ENCODE peak calls at places on chromosomes 2 and 18, in five cellular contexts. One of them, this sample, is unnamed.

GRCh38 chr2:99624682-99625081 is 134.9 kb upstream of the REV1 start:
- DNase-seq in A673: no peak
- DNase-seq in ovary: no peak
- DNase-seq in psoas muscle: no peak
- DNase-seq in ascending aorta: no peak
- DNase-seq in this sample: no peak

GRCh38 chr2:197360744-197361156 is 50.2 kb upstream of the ANKRD44 start:
- DNase-seq in ovary: no peak
- DNase-seq in psoas muscle: no peak
- DNase-seq in A673: peak; percentile 35
- DNase-seq in ascending aorta: no peak
- DNase-seq in this sample: no peak

GRCh38 chr2:12330916-12331315 is 385.8 kb upstream of the TRIB2 start:
- DNase-seq in A673: no peak
- DNase-seq in ovary: no peak
- DNase-seq in psoas muscle: no peak
- DNase-seq in ascending aorta: no peak
- DNase-seq in this sample: no peak

GRCh38 chr2:241123816-241124536 is 21.9 kb upstream of the MTERF4 start:
- DNase-seq in ascending aorta: no peak
- DNase-seq in A673: no peak
- DNase-seq in psoas muscle: peak; percentile 54
- DNase-seq in ovary: no peak
- DNase-seq in this sample: no peak

GRCh38 chr2:180115675-180116074 is 108.6 kb upstream of the CWC22 start:
- DNase-seq in A673: no peak
- DNase-seq in ascending aorta: no peak
- DNase-seq in ovary: no peak
- DNase-seq in psoas muscle: no peak
- DNase-seq in this sample: no peak

GRCh38 chr2:109124982-109125594 is 3.9 kb upstream of the SH3RF3 start:
- DNase-seq in ovary: no peak
- DNase-seq in ascending aorta: no peak
- DNase-seq in A673: no peak
- DNase-seq in psoas muscle: no peak
- DNase-seq in this sample: no peak

GRCh38 chr2:45797451-45798230 is 146.2 kb downstream of the PRKCE start:
- DNase-seq in A673: no peak
- DNase-seq in ovary: no peak
- DNase-seq in ascending aorta: no peak
- DNase-seq in psoas muscle: no peak
- DNase-seq in this sample: no peak

GRCh38 chr2:11984556-11985158 is 238.2 kb downstream of the LPIN1 start:
- DNase-seq in ascending aorta: no peak
- DNase-seq in ovary: no peak
- DNase-seq in A673: peak; percentile 21
- DNase-seq in psoas muscle: no peak
- DNase-seq in this sample: no peak

GRCh38 chr18:13260114-13260926 is 41.8 kb downstream of the LDLRAD4 start:
- DNase-seq in ovary: no peak
- DNase-seq in psoas muscle: no peak
- DNase-seq in ascending aorta: peak; percentile 72
- DNase-seq in A673: peak; percentile 74
- DNase-seq in this sample: no peak

GRCh38 chr18:5309888-5310470 is 14.5 kb upstream of the ZBTB14 start:
- DNase-seq in A673: no peak
- DNase-seq in ascending aorta: no peak
- DNase-seq in ovary: no peak
- DNase-seq in psoas muscle: no peak
- DNase-seq in this sample: no peak

GRCh38 chr18:23920054-23920453 is 94.5 kb upstream of the TTC39C start:
- DNase-seq in ovary: no peak
- DNase-seq in psoas muscle: no peak
- DNase-seq in ascending aorta: no peak
- DNase-seq in A673: no peak
- DNase-seq in this sample: no peak

GRCh38 chr2:86238354-86238753 is 39.1 kb downstream of the MRPL35 start:
- DNase-seq in ascending aorta: no peak
- DNase-seq in A673: no peak
- DNase-seq in psoas muscle: no peak
- DNase-seq in ovary: no peak
- DNase-seq in this sample: no peak

GRCh38 chr2:213422211-213422610 is 137.9 kb downstream of the SPAG16 start:
- DNase-seq in ascending aorta: no peak
- DNase-seq in A673: no peak
- DNase-seq in ovary: no peak
- DNase-seq in psoas muscle: no peak
- DNase-seq in this sample: no peak

GRCh38 chr18:9417081-9417841 is 58.1 kb upstream of the RALBP1 start:
- DNase-seq in ascending aorta: no peak
- DNase-seq in psoas muscle: peak; percentile 65
- DNase-seq in ovary: peak; percentile 28
- DNase-seq in A673: peak; percentile 26
- DNase-seq in this sample: no peak

GRCh38 chr2:42725657-42726056 is 38.3 kb downstream of the OXER1 start:
- DNase-seq in A673: no peak
- DNase-seq in ascending aorta: no peak
- DNase-seq in ovary: no peak
- DNase-seq in psoas muscle: no peak
- DNase-seq in this sample: no peak

GRCh38 chr18:28794459-28795245 is 617.7 kb upstream of the CDH2 start:
- DNase-seq in ascending aorta: no peak
- DNase-seq in A673: no peak
- DNase-seq in ovary: no peak
- DNase-seq in psoas muscle: no peak
- DNase-seq in this sample: no peak

GRCh38 chr2:209431701-209432100 is 7.9 kb downstream of the MAP2 start:
- DNase-seq in A673: no peak
- DNase-seq in ovary: no peak
- DNase-seq in psoas muscle: no peak
- DNase-seq in ascending aorta: no peak
- DNase-seq in this sample: no peak

GRCh38 chr2:66269166-66269565 is 165.8 kb upstream of the MEIS1 start:
- DNase-seq in ovary: no peak
- DNase-seq in ascending aorta: no peak
- DNase-seq in psoas muscle: no peak
- DNase-seq in A673: no peak
- DNase-seq in this sample: no peak

GRCh38 chr18:26416652-26417150 is 131.7 kb downstream of the KCTD1 start:
- DNase-seq in A673: no peak
- DNase-seq in ascending aorta: no peak
- DNase-seq in psoas muscle: no peak
- DNase-seq in ovary: no peak
- DNase-seq in this sample: no peak

GRCh38 chr2:15337996-15338666 is 223.0 kb downstream of the NBAS start:
- DNase-seq in psoas muscle: no peak
- DNase-seq in A673: no peak
- DNase-seq in ascending aorta: no peak
- DNase-seq in ovary: no peak
- DNase-seq in this sample: no peak

GRCh38 chr2:69634197-69634821 is 9.2 kb downstream of the AAK1 start:
- DNase-seq in ascending aorta: no peak
- DNase-seq in A673: no peak
- DNase-seq in psoas muscle: no peak
- DNase-seq in ovary: no peak
- DNase-seq in this sample: no peak

GRCh38 chr2:66697346-66697745 is 262.4 kb downstream of the MEIS1 start:
- DNase-seq in ascending aorta: no peak
- DNase-seq in A673: no peak
- DNase-seq in ovary: no peak
- DNase-seq in psoas muscle: no peak
- DNase-seq in this sample: no peak

DNA sequence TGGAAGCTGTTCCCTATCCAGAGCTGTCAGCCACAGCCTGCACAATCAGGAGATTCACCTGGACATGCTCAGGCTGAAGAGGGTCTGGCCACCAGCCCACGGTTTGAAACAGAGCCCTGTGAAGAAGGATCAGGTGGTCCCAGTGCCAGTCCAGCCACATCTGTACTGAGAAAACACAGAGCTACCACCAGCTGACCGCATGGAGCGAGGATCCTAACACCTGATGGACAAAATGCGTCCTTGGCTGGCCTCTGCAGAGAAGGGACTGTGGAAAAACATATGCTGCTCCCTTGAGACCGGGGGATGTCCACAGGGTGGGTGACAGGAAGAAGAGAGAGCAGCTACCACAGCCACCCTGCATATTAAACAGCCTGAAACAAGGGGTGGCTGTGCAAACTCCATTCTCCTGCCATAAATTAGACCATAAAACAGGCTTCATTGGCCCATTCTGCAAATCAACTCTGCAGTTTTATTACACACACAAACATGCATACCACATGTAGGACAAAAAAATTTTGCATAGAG is 137.3 kb downstream of the BCL2 start:
- DNase-seq in ovary: no peak
- DNase-seq in psoas muscle: no peak
- DNase-seq in ascending aorta: no peak
- DNase-seq in A673: no peak
- DNase-seq in this sample: no peak
- H3K4me1 ChIP-seq in ovary: peaks cover 15% of the 10 kb centered on the region
- H3K4me1 ChIP-seq in psoas muscle: peaks cover 57% of the 10 kb centered on the region
- H3K4me1 ChIP-seq in ascending aorta: peaks cover 2% of the 10 kb centered on the region
- H3K4me1 ChIP-seq in A673: peaks cover 51% of the 10 kb centered on the region
- H3K4me1 ChIP-seq in this sample: no peaks in the 10 kb centered on the region

GRCh38 chr2:64789466-64790320 is 136.0 kb upstream of the SERTAD2 start:
- DNase-seq in A673: no peak
- DNase-seq in psoas muscle: no peak
- DNase-seq in ascending aorta: no peak
- DNase-seq in ovary: no peak
- DNase-seq in this sample: no peak

GRCh38 chr2:64794426-64794995 is 140.8 kb upstream of the SERTAD2 start:
- DNase-seq in A673: no peak
- DNase-seq in psoas muscle: no peak
- DNase-seq in ascending aorta: no peak
- DNase-seq in ovary: no peak
- DNase-seq in this sample: no peak

GRCh38 chr2:64793701-64794100 is 140.0 kb upstream of the SERTAD2 start:
- DNase-seq in ascending aorta: no peak
- DNase-seq in ovary: no peak
- DNase-seq in A673: no peak
- DNase-seq in psoas muscle: no peak
- DNase-seq in this sample: no peak

GRCh38 chr2:64792995-64793639 is 139.4 kb upstream of the SERTAD2 start:
- DNase-seq in ascending aorta: no peak
- DNase-seq in psoas muscle: no peak
- DNase-seq in A673: no peak
- DNase-seq in ovary: no peak
- DNase-seq in this sample: no peak

GRCh38 chr2:64792310-64792709 is 138.6 kb upstream of the SERTAD2 start:
- DNase-seq in A673: no peak
- DNase-seq in ascending aorta: no peak
- DNase-seq in ovary: no peak
- DNase-seq in psoas muscle: no peak
- DNase-seq in this sample: no peak
- TF ChIP-seq CTCF in A673: no peak
- TF ChIP-seq CTCF in ascending aorta: no peak
- TF ChIP-seq CTCF in ovary: no peak
- TF ChIP-seq CTCF in psoas muscle: no peak
- TF ChIP-seq CTCF in this sample: no peak

GRCh38 chr2:88517759-88518201 is 65.3 kb upstream of the FOXI3 start:
- DNase-seq in ovary: no peak
- DNase-seq in ascending aorta: no peak
- DNase-seq in psoas muscle: no peak
- DNase-seq in A673: peak; percentile 89
- DNase-seq in this sample: no peak

GRCh38 chr2:88521445-88522070 is 69.1 kb upstream of the FOXI3 start:
- DNase-seq in ascending aorta: no peak
- DNase-seq in ovary: no peak
- DNase-seq in A673: peak; percentile 23
- DNase-seq in psoas muscle: no peak
- DNase-seq in this sample: no peak
- H3K27me3 ChIP-seq in ascending aorta: no peaks in the 10 kb centered on the region
- H3K27me3 ChIP-seq in ovary: no peaks in the 10 kb centered on the region
- H3K27me3 ChIP-seq in A673: peaks cover 13% of the 10 kb centered on the region
- H3K27me3 ChIP-seq in psoas muscle: no peaks in the 10 kb centered on the region
- H3K27me3 ChIP-seq in this sample: no peaks in the 10 kb centered on the region

DNA sequence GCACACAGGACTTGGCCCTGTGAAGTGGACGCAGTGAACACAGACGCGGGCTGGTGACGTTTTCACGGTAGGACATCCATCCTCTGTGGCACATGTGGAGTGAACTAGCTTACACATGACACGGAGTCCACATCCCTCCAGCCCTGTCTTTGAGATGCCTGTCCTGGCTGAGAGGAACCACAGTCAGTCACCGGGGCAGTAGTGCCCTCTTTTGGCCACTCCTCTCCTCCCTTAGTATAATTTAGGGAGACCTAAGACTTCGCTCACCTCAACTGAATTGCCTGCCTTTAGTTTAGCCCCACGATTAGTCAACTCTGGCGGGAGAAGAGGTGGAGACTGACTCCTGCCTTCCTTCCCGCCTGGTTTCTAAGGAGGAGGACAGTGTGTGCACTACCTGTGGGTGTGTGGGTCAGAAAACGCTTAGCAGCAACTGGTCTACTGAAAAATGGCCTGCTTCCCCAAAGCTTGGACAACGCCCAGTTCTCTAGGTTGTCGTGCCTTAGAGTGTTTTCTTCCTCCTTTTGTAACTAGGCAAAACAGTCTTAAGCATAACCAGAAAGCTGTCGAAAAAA is 70.6 kb downstream of the MBP start:
- DNase-seq in ovary: peak; percentile 24
- DNase-seq in ascending aorta: no peak
- DNase-seq in A673: no peak
- DNase-seq in psoas muscle: no peak
- DNase-seq in this sample: peak; percentile 66
- H3K4me1 ChIP-seq in ovary: no peaks in the 10 kb centered on the region
- H3K4me1 ChIP-seq in ascending aorta: peaks cover 8% of the 10 kb centered on the region
- H3K4me1 ChIP-seq in A673: no peaks in the 10 kb centered on the region
- H3K4me1 ChIP-seq in psoas muscle: peaks cover 37% of the 10 kb centered on the region
- H3K4me1 ChIP-seq in this sample: peaks cover 49% of the 10 kb centered on the region

GRCh38 chr2:88751770-88752169 is 60.3 kb downstream of the RPIA start:
- DNase-seq in ovary: no peak
- DNase-seq in A673: no peak
- DNase-seq in ascending aorta: no peak
- DNase-seq in psoas muscle: no peak
- DNase-seq in this sample: no peak

GRCh38 chr2:88746929-88747490 is 55.5 kb downstream of the RPIA start:
- DNase-seq in A673: no peak
- DNase-seq in ovary: no peak
- DNase-seq in psoas muscle: no peak
- DNase-seq in ascending aorta: no peak
- DNase-seq in this sample: no peak

DNA sequence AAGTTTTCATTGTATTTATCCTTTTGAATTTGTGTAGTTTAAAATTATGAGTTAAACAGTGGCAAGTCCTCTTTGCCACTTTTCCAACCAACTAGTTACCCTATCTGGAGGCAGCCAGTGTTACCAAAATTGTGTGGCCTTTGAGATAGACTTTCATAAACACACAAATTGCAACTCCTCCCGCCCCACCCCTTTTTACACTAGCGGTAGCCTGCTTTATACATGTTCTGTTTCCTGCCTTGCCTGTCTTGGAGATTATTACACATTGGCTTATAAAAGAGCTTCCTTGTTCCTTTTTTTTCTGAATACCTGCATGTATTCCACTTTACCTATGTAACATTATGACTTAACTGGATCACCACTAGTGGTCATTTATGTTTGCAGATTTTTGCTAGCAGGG is 56.5 kb downstream of the RPIA start:
- DNase-seq in ascending aorta: no peak
- DNase-seq in A673: no peak
- DNase-seq in ovary: no peak
- DNase-seq in psoas muscle: no peak
- DNase-seq in this sample: no peak
- TF ChIP-seq CTCF in ascending aorta: no peak
- TF ChIP-seq CTCF in A673: no peak
- TF ChIP-seq CTCF in ovary: no peak
- TF ChIP-seq CTCF in psoas muscle: no peak
- TF ChIP-seq CTCF in this sample: no peak

GRCh38 chr2:120349125-120349921 is 3.4 kb downstream of the INHBB start:
- DNase-seq in ovary: no peak
- DNase-seq in psoas muscle: peak; percentile 44
- DNase-seq in A673: no peak
- DNase-seq in ascending aorta: no peak
- DNase-seq in this sample: no peak
- H3K27me3 ChIP-seq in ovary: no peaks in the 10 kb centered on the region
- H3K27me3 ChIP-seq in psoas muscle: peaks cover 5% of the 10 kb centered on the region
- H3K27me3 ChIP-seq in A673: peaks cover 39% of the 10 kb centered on the region
- H3K27me3 ChIP-seq in ascending aorta: no peaks in the 10 kb centered on the region
- H3K27me3 ChIP-seq in this sample: peaks cover 12% of the 10 kb centered on the region